ENCODE peak calls at places on chromosomes 4 and X, in five cellular contexts. K is H1, P is HepG2, Q is K562, M is GM12878. T is an unnamed sample.

GRCh38 chrX:100447563-100448397 is 37.7 kb upstream of the PCDH19 start:
- DNase-seq in K (no peak), P (no peak), Q (peak), M (no peak), T (peak)

GRCh38 chr4:3436798-3437581 is 4.8 kb upstream of the HGFAC start:
- DNase-seq in K (no peak), P (no peak), Q (no peak), M (peak), T (peak)

GRCh38 chr4:102687982-102688433 is 72.8 kb downstream of the MANBA start:
- DNase-seq in K (no peak), P (no peak), Q (no peak), M (no peak), T (no peak)

GRCh38 chr4:22463179-22463578 is 52.7 kb downstream of the ADGRA3 start:
- DNase-seq in K (no peak), P (no peak), Q (no peak), M (no peak), T (no peak)

GRCh38 chr4:120443111-120443510 is 376.5 kb upstream of the MAD2L1 start:
- DNase-seq in K (no peak), P (no peak), Q (no peak), M (no peak), T (no peak)

GRCh38 chr4:24912252-24913098 is at the start of gene CCDC149:
- DNase-seq in K (peak), P (peak), Q (peak), M (no peak), T (peak)

GRCh38 chr4:83340692-83341343 is 6.2 kb upstream of the HPSE start:
- DNase-seq in K (no peak), P (no peak), Q (no peak), M (no peak), T (no peak)

GRCh38 chrX:2691543-2692220 is 587 bp downstream of the CD99 start:
- DNase-seq in K (no peak), P (no peak), Q (peak), M (no peak), T (no peak)

GRCh38 chr4:110190249-110190648 is 8.2 kb downstream of the ELOVL6 start:
- DNase-seq in K (no peak), P (no peak), Q (no peak), M (no peak), T (no peak)

GRCh38 chrX:47562615-47563243 is 1.7 kb downstream of the ARAF start:
- DNase-seq in K (no peak), P (no peak), Q (no peak), M (no peak), T (no peak)

GRCh38 chr4:39062499-39062898 is 467 bp downstream of the KLHL5 start:
- DNase-seq in K (no peak), P (no peak), Q (no peak), M (no peak), T (no peak)

GRCh38 chr4:26484032-26484515 is 6.2 kb downstream of the CCKAR start:
- DNase-seq in K (no peak), P (no peak), Q (no peak), M (no peak), T (no peak)

GRCh38 chr4:89788243-89789072 is 48.5 kb downstream of the SNCA start:
- DNase-seq in K (no peak), P (no peak), Q (no peak), M (no peak), T (no peak)

GRCh38 chr4:7755529-7755928 is 184.1 kb downstream of the AFAP1 start:
- DNase-seq in K (no peak), P (no peak), Q (no peak), M (no peak), T (no peak)
- H3K4me2 ChIP-seq in K (no peak), P (no peak), Q (peak), M (no peak), T (no peak)

DNA sequence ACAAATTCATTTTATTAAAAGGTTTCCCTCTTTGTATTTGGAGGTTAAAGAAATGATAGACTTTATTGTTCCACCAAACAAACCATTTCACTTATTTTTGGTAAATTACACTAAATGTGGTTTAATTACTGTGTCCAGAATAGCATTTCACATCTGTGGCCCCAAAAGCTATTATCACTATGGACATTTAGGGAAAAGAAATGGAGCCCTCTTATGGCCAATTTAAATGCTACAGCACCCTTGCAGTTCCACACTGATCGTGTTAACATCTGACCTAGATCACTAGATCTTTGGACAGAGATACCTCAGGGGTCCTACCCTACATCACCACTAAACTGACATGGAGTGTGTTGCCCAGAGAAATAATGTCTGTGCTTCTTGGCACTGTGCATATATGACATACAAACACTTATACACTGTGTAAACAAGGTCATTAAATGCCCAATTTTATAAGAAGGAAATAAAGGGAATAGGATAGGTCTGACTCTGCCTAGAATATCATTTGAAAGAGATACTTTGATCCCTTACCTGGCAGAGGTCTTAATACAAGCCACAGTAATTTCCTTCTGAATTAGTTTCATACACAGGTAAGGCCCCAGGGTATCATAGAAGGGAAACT is 163.9 kb downstream of the KDR start:
- DNase-seq in K (no peak), P (no peak), Q (peak), M (no peak), T (peak)
- TF ChIP-seq ZNF274 in K (no peak), P (no peak), Q (no peak), M (no peak), T (no peak)

GRCh38 chr4:70382691-70383181 is at the start of gene SMR3B:
- DNase-seq in K (no peak), P (no peak), Q (no peak), M (no peak), T (no peak)
- H3K4me2 ChIP-seq in K (no peak), P (no peak), Q (no peak), M (no peak), T (no peak)

GRCh38 chr4:20095805-20096541 is 155.7 kb upstream of the SLIT2 start:
- DNase-seq in K (no peak), P (no peak), Q (no peak), M (no peak), T (no peak)
- TF ChIP-seq ZNF274 in K (no peak), P (no peak), Q (no peak), M (no peak), T (no peak)

GRCh38 chrX:16661495-16661894 is 11.5 kb downstream of the S100G start:
- DNase-seq in K (no peak), P (no peak), Q (no peak), M (no peak), T (no peak)

GRCh38 chrX:16658284-16658683 is 8.3 kb downstream of the S100G start:
- DNase-seq in K (no peak), P (no peak), Q (no peak), M (no peak), T (no peak)

GRCh38 chrX:16664059-16664458 is 14.1 kb downstream of the S100G start:
- DNase-seq in K (no peak), P (no peak), Q (no peak), M (no peak), T (no peak)

GRCh38 chrX:16662402-16662801 is 12.4 kb downstream of the S100G start:
- DNase-seq in K (no peak), P (no peak), Q (no peak), M (no peak), T (no peak)

GRCh38 chrX:16659326-16659725 is 9.4 kb downstream of the S100G start:
- DNase-seq in K (no peak), P (no peak), Q (no peak), M (no peak), T (no peak)
- H3K4me2 ChIP-seq in K (no peak), P (no peak), Q (no peak), M (no peak), T (no peak)

GRCh38 chrX:115345654-115346014 is 56.1 kb downstream of the LUZP4 start:
- DNase-seq in K (no peak), P (no peak), Q (no peak), M (no peak), T (no peak)
- TF ChIP-seq ZNF274 in K (no peak), P (no peak), Q (no peak), M (no peak), T (no peak)

T was measured in HCT116.